ENCODE peak calls at places on chromosomes 5 and 9, in nine cellular contexts. J is pancreas, D is body of pancreas, Q is left lung, R is A549, W is right lobe of liver, V is MM.1S, P is kidney, I is heart left ventricle. X is an unnamed sample. For H3K4me1, the result is how much of the 10 kb centered on the place peaks cover.

GRCh38 chr9:90103771-90104170 is 499.0 kb downstream of the GADD45G start:
- DNase-seq in I (no peak), P (no peak), Q (no peak), R (no peak), V (peak), W (no peak), J (no peak), D (no peak), X (no peak)

GRCh38 chr5:120734033-120734432 is 269.9 kb downstream of the PRR16 start:
- DNase-seq in R (no peak), Q (no peak), W (no peak), P (no peak), I (no peak), D (no peak), V (no peak), J (no peak), X (no peak)

GRCh38 chr5:180519098-180519497 is 24.9 kb downstream of the CNOT6 start:
- DNase-seq in I (no peak), W (no peak), Q (no peak), D (no peak), V (no peak), J (no peak), P (no peak), R (no peak), X (no peak)

GRCh38 chr9:22216730-22217160 is 207.6 kb upstream of the CDKN2B start:
- DNase-seq in Q (no peak), V (no peak), P (no peak), R (no peak), D (no peak), W (no peak), J (no peak), I (no peak), X (no peak)

GRCh38 chr9:35114113-35114847 is 1.4 kb downstream of the ATOSB start:
- DNase-seq in I (peak), V (peak), D (peak), P (peak), J (no peak), W (peak), R (no peak), Q (peak), X (peak)

GRCh38 chr5:78586251-78586650 is 62.3 kb downstream of the LHFPL2 start:
- DNase-seq in I (no peak), R (no peak), D (no peak), W (no peak), Q (peak), J (no peak), P (no peak), V (no peak), X (peak)

GRCh38 chr5:127186657-127187056 is 103.9 kb upstream of the MEGF10 start:
- DNase-seq in V (no peak), P (no peak), R (no peak), I (no peak), J (no peak), W (no peak), Q (no peak), D (no peak), X (peak)

GRCh38 chr9:34579819-34580185 is 9.7 kb downstream of the CNTFR start:
- DNase-seq in I (no peak), J (no peak), D (no peak), P (no peak), Q (no peak), V (no peak), R (no peak), W (no peak), X (no peak)

GRCh38 chr5:180771839-180772238 is 30.8 kb downstream of the MGAT1 start:
- DNase-seq in D (no peak), V (no peak), Q (no peak), W (no peak), P (no peak), R (no peak), J (no peak), I (no peak), X (no peak)

GRCh38 chr5:7850533-7851239 is at the start of gene CFAP90:
- DNase-seq in R (no peak), J (peak), Q (peak), W (peak), D (peak), I (peak), V (no peak), P (peak), X (peak)

GRCh38 chr9:129319938-129320481 is 141.9 kb upstream of the IER5L start:
- DNase-seq in P (peak), I (peak), V (no peak), W (no peak), J (no peak), Q (peak), R (no peak), D (peak), X (no peak)

GRCh38 chr9:5113994-5114748 is 71.3 kb downstream of the INSL6 start:
- DNase-seq in P (peak), D (no peak), R (no peak), Q (no peak), W (no peak), I (no peak), V (no peak), J (no peak), X (no peak)

GRCh38 chr9:20280330-20280729 is 342.0 kb downstream of the MLLT3 start:
- DNase-seq in V (no peak), R (no peak), I (no peak), W (no peak), D (no peak), Q (no peak), J (no peak), P (no peak), X (no peak)

GRCh38 chr5:17228833-17229291 is 11.4 kb downstream of the BASP1 start:
- DNase-seq in J (no peak), D (no peak), V (no peak), R (no peak), P (no peak), I (no peak), Q (no peak), W (no peak), X (no peak)

GRCh38 chr9:129281506-129282145 is 103.6 kb upstream of the IER5L start:
- DNase-seq in J (no peak), D (peak), P (peak), W (no peak), Q (peak), R (no peak), V (no peak), I (peak), X (no peak)

GRCh38 chr5:52334367-52334766 is 453.3 kb upstream of the ITGA1 start:
- DNase-seq in I (no peak), P (no peak), D (no peak), V (no peak), Q (no peak), R (no peak), J (no peak), W (no peak), X (peak)

GRCh38 chr9:89667730-89668129 is 62.9 kb downstream of the GADD45G start:
- DNase-seq in D (peak), J (peak), V (no peak), I (no peak), R (no peak), Q (peak), W (peak), P (no peak), X (no peak)

GRCh38 chr5:66821626-66822429 is 225.6 kb downstream of the MAST4 start:
- DNase-seq in D (no peak), V (no peak), I (no peak), R (no peak), J (no peak), Q (no peak), P (no peak), W (no peak), X (no peak)

GRCh38 chr5:128538249-128539037 is 398 bp upstream of the FBN2 start:
- DNase-seq in R (peak), Q (peak), D (peak), J (no peak), I (peak), P (peak), W (peak), V (peak), X (peak)

GRCh38 chr5:43042176-43042625 is 2.1 kb upstream of the ANXA2R start:
- DNase-seq in V (peak), D (peak), P (peak), Q (peak), W (peak), I (peak), R (peak), J (peak), X (no peak)

GRCh38 chr5:109936996-109937395 is 247.3 kb downstream of the MAN2A1 start:
- DNase-seq in P (no peak), I (no peak), Q (no peak), D (no peak), W (no peak), J (no peak), V (peak), R (no peak), X (no peak)

GRCh38 chr5:154782812-154783592 is 27.8 kb downstream of the LARP1 start:
- DNase-seq in J (no peak), D (no peak), V (no peak), R (no peak), Q (no peak), P (no peak), I (no peak), W (no peak), X (no peak)

GRCh38 chr5:151020304-151021031 is at the start of gene GPX3:
- DNase-seq in W (peak), R (peak), V (no peak), J (peak), Q (peak), D (peak), I (peak), P (peak), X (peak)

GRCh38 chr9:89579741-89580395 is 24.9 kb upstream of the GADD45G start:
- DNase-seq in W (no peak), R (no peak), P (no peak), J (no peak), V (no peak), I (no peak), D (no peak), Q (no peak), X (no peak)

GRCh38 chr9:99294850-99295461 is 72.9 kb downstream of the SEC61B start:
- DNase-seq in J (no peak), P (no peak), R (peak), Q (no peak), V (no peak), I (no peak), W (no peak), D (no peak), X (peak)

GRCh38 chr5:94009161-94009560 is 267.8 kb upstream of the POU5F2 start:
- DNase-seq in V (no peak), P (no peak), J (no peak), R (no peak), D (no peak), Q (no peak), W (no peak), I (no peak), X (no peak)

GRCh38 chr5:168528521-168529360 is at the start of gene FBLL1:
- DNase-seq in P (no peak), V (no peak), J (no peak), R (no peak), D (no peak), Q (no peak), W (peak), I (no peak), X (peak)

GRCh38 chr9:37337301-37337905 is 85.1 kb upstream of the GRHPR start:
- DNase-seq in D (no peak), Q (no peak), R (no peak), J (no peak), W (no peak), I (no peak), P (no peak), V (no peak), X (peak)

GRCh38 chr9:37675661-37676060 is 24.9 kb downstream of the FRMPD1 start:
- DNase-seq in J (no peak), V (no peak), Q (no peak), I (no peak), R (no peak), D (no peak), P (no peak), W (no peak), X (no peak)

GRCh38 chr5:179509845-179510244 is 40.5 kb upstream of the RUFY1 start:
- DNase-seq in I (no peak), D (no peak), P (no peak), Q (no peak), V (no peak), R (no peak), W (no peak), J (no peak), X (no peak)

GRCh38 chr9:113795811-113796392 is 80.2 kb upstream of the ZNF618 start:
- DNase-seq in R (no peak), I (no peak), D (no peak), J (no peak), V (no peak), Q (no peak), P (no peak), W (no peak), X (no peak)

GRCh38 chr5:145362261-145362660 is 472.9 kb downstream of the PRELID2 start:
- DNase-seq in V (no peak), P (no peak), Q (no peak), R (no peak), J (no peak), W (no peak), D (no peak), I (no peak), X (no peak)

DNA sequence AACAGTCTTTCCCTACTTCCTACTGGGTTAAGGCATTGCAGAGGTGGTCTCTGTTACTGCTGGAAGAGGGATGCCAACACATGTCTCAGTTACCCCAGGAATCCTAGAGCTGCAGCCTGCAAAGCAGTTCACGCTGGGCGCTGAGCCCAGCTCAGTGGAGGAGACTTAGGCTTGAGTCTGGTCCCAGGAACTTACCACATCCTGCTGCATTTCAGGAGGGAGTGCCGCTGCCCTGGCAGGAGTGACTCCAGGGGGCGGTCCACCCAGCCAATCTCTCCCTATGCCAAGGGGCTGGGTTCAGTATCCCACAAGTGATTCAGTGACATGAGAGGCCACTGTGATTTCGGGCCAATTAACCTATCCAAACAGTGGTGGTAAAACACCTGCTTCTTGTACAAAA is 7.6 kb downstream of the TTC16 start:
- DNase-seq in V (no peak), I (no peak), W (no peak), R (no peak), P (peak), J (no peak), D (no peak), Q (no peak), X (no peak)
- TF ChIP-seq CTCF in V (no peak), I (no peak), W (no peak), R (no peak), P (no peak), J (no peak), D (no peak), Q (no peak), X (no peak)

GRCh38 chr9:133144887-133145466 is 18.7 kb downstream of the GBGT1 start:
- DNase-seq in W (no peak), D (no peak), J (no peak), I (no peak), Q (no peak), V (no peak), R (no peak), P (no peak), X (no peak)

GRCh38 chr9:133144142-133144886 is 19.4 kb downstream of the GBGT1 start:
- DNase-seq in V (peak), P (peak), W (peak), D (peak), R (peak), Q (peak), I (peak), J (no peak), X (peak)

GRCh38 chr9:133142657-133143592 is 20.8 kb downstream of the GBGT1 start:
- DNase-seq in J (no peak), P (no peak), V (no peak), Q (no peak), I (no peak), W (no peak), D (no peak), R (no peak), X (no peak)

GRCh38 chr9:133141833-133142594 is 21.0 kb upstream of the RALGDS start:
- DNase-seq in Q (no peak), W (peak), R (no peak), J (peak), P (peak), D (peak), V (no peak), I (peak), X (no peak)

DNA sequence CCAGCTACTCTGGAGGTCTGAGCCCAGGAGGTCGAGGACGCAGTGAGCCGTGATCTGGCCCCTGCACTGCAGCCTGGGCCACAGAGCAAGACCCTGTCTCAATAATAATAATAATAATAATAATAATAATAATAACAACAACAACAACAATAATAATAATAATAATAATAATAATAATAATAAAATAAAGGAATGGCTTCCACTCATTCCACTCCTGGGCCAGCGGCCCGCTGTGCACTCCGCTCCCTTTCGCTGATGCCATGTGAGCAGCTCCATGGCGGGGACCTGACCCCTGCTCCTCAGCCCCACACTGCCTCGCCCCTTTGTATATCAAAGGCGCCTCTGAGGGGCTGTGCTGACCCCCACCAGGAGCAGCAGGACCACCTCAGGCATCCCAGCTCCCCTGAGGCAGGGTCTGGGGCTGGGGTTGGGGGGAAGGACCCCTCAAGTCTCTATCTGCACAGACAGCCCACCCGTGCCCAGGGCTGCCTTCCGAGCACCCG is 20.0 kb downstream of the GBGT1 start:
- DNase-seq in V (no peak), R (no peak), J (no peak), D (no peak), I (no peak), Q (no peak), W (no peak), P (peak), X (no peak)
- H3K4me1 ChIP-seq in V (under half), R (under half), J (under half), D (half or more), I (half or more), Q (half or more), W (under half), P (under half), X (under half)

GRCh38 chr5:177507596-177508216 is 1.9 kb downstream of the DOK3 start:
- DNase-seq in D (no peak), Q (no peak), I (no peak), W (no peak), V (no peak), R (no peak), J (no peak), P (no peak), X (no peak)
- H3K4me3 ChIP-seq in D (no peak), Q (peak), I (peak), W (no peak), V (no peak), R (no peak), J (no peak), P (no peak), X (no peak)

DNA sequence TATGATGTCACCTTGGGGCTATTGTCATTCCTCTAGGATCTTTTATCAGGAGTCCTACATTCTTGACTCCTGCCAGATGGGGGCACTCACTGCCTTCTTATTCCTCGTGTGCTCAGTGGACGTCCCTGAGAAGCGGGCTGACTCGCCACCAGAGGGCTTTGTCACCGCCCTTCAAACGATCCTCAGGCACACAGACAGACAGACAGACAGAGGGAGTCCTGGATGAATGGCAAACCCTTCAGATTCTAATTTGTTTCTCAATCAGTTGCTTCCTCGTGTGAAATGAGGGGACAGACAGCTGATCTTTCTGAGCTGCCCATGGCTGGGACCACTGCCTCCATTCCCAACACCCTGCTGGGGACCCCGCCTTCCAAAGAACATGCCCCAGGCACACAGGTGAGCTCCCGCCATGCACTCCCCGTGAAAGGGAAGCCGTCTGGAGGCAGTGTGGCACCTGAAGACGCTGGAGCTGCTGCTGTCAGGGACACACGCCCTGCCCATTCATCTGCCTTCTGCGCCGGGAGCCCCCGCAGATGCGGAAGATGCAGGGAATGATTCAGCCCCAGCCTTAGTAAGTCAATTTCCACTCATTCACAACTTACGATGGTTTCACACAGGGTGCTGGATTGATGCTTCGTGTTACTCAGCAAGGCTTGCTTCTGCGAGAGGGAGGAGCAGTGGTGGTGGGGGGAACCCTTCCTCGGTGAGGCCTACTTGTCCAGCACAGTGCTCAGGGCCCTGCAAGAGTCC is 24.9 kb upstream of the SH3PXD2B start:
- DNase-seq in D (peak), W (peak), P (peak), R (peak), Q (peak), J (peak), V (peak), I (peak), X (peak)
- TF ChIP-seq CTCF in D (peak), W (peak), P (peak), R (peak), Q (peak), J (peak), V (peak), I (peak), X (peak)

X was measured in A673.